ENCODE peak calls at places on chromosomes 3 and 15, in seven cellular contexts. B is thyroid gland, V is uterus, T is SJCRH30, S is ovary, P is small intestine, H is mesendoderm. R is an unnamed sample.

GRCh38 chr3:30124435-30125390 is 481.7 kb upstream of the TGFBR2 start:
- DNase-seq in V (no peak), P (peak; percentile 29), B (peak; percentile 86), S (no peak), H (peak; percentile 76), T (peak; percentile 4), R (no peak)

GRCh38 chr3:27666708-27667107 is 55.4 kb downstream of the EOMES start:
- DNase-seq in S (peak; percentile 48), T (peak; percentile 70), V (peak; percentile 19), H (peak; percentile 90), B (peak; percentile 5), P (no peak), R (peak; percentile 36)

GRCh38 chr3:80285370-80285769 is 517.6 kb upstream of the ROBO1 start:
- DNase-seq in S (no peak), P (no peak), H (no peak), V (no peak), B (no peak), T (no peak), R (no peak)

GRCh38 chr3:120793601-120794000 is 51.1 kb downstream of the GTF2E1 start:
- DNase-seq in V (no peak), P (no peak), H (no peak), T (no peak), S (no peak), B (no peak), R (no peak)

GRCh38 chr3:52106951-52107611 is 47.1 kb downstream of the POC1A start:
- DNase-seq in B (no peak), S (no peak), P (no peak), T (no peak), V (no peak), H (no peak), R (no peak)

GRCh38 chr3:139260793-139261736 is 82.8 kb upstream of the MRPS22 start:
- DNase-seq in H (no peak), T (no peak), P (no peak), B (no peak), S (no peak), V (no peak), R (no peak)

GRCh38 chr3:12461097-12461649 is 23.1 kb upstream of the TSEN2 start:
- DNase-seq in S (no peak), H (no peak), B (no peak), P (no peak), T (no peak), V (no peak), R (no peak)

GRCh38 chr3:80537680-80538079 is 769.9 kb upstream of the ROBO1 start:
- DNase-seq in B (no peak), H (no peak), T (no peak), S (no peak), V (no peak), P (no peak), R (no peak)

GRCh38 chr3:190825389-190826016 is 37.0 kb downstream of the GMNC start:
- DNase-seq in B (no peak), P (no peak), T (no peak), S (no peak), V (no peak), H (no peak), R (no peak)

GRCh38 chr15:62326460-62327011 is 161.5 kb upstream of the C2CD4B start:
- DNase-seq in P (no peak), T (no peak), H (no peak), S (no peak), V (no peak), B (no peak), R (no peak)

GRCh38 chr15:89406756-89407650 is 72.4 kb upstream of the POLG start:
- DNase-seq in P (no peak), V (no peak), H (peak; percentile 65), S (no peak), T (no peak), B (no peak), R (no peak)

GRCh38 chr3:100868894-100869293 is 124.3 kb downstream of the ABI3BP start:
- DNase-seq in B (no peak), P (no peak), T (no peak), V (no peak), S (no peak), H (no peak), R (no peak)

GRCh38 chr3:65996605-65997004 is 42.1 kb downstream of the MAGI1 start:
- DNase-seq in P (no peak), V (no peak), S (no peak), H (peak; percentile 94), B (peak; percentile 22), T (no peak), R (no peak)

GRCh38 chr3:62131620-62132019 is 241.7 kb downstream of the FEZF2 start:
- DNase-seq in V (no peak), P (no peak), H (peak; percentile 40), S (no peak), B (no peak), T (no peak), R (no peak)

GRCh38 chr3:55629432-55629831 is 142.3 kb upstream of the WNT5A start:
- DNase-seq in B (peak; percentile 38), H (no peak), V (no peak), T (no peak), S (peak; percentile 37), P (no peak), R (no peak)

GRCh38 chr3:132283440-132283839 is 33.8 kb upstream of the ACP3 start:
- DNase-seq in S (no peak), V (no peak), T (no peak), P (no peak), H (peak; percentile 55), B (no peak), R (no peak)

GRCh38 chr15:65869954-65870871 is 922 bp downstream of the RAB11A start:
- DNase-seq in P (peak; percentile 79), V (peak; percentile 26), H (peak; percentile 83), S (no peak), T (peak; percentile 22), B (peak; percentile 63), R (peak; percentile 40)

GRCh38 chr3:162143181-162143580 is 646.6 kb downstream of the OTOL1 start:
- DNase-seq in H (no peak), T (no peak), V (no peak), S (no peak), P (no peak), B (no peak), R (no peak)

GRCh38 chr3:16183601-16184270 is 9.3 kb downstream of the GALNT15 start:
- DNase-seq in S (no peak), P (no peak), V (peak; percentile 39), B (no peak), H (no peak), T (no peak), R (peak; percentile 59)

GRCh38 chr15:29690765-29691475 is 131.3 kb downstream of the TJP1 start:
- DNase-seq in T (no peak), P (no peak), V (no peak), B (no peak), H (no peak), S (no peak), R (no peak)

GRCh38 chr3:179260949-179261765 is 10.2 kb upstream of the KCNMB3 start:
- DNase-seq in S (peak; percentile 79), T (peak; percentile 66), V (peak; percentile 78), H (peak; percentile 59), P (peak; percentile 66), B (peak; percentile 81), R (peak; percentile 90)

GRCh38 chr3:42680256-42680655 is 5.1 kb upstream of the KLHL40 start:
- DNase-seq in B (no peak), S (no peak), T (no peak), P (no peak), H (no peak), V (no peak), R (no peak)

GRCh38 chr3:104610730-104611652 is 755.7 kb upstream of the ALCAM start:
- DNase-seq in P (no peak), V (no peak), S (no peak), B (no peak), H (no peak), T (no peak), R (no peak)

GRCh38 chr3:20561166-20561565 is 375.2 kb upstream of the SGO1 start:
- DNase-seq in B (no peak), T (no peak), P (no peak), S (no peak), H (no peak), V (no peak), R (no peak)

GRCh38 chr3:112126501-112126900 is 6.5 kb downstream of the GCSAM start:
- DNase-seq in H (peak; percentile 96), T (peak; percentile 30), V (no peak), P (no peak), B (no peak), S (no peak), R (no peak)

GRCh38 chr3:104582092-104582491 is 784.6 kb upstream of the ALCAM start:
- DNase-seq in T (no peak), V (no peak), B (no peak), S (no peak), H (no peak), P (no peak), R (no peak)

GRCh38 chr15:64422697-64423096 is 35.1 kb downstream of the TRIP4 start:
- DNase-seq in H (no peak), T (no peak), P (no peak), V (no peak), B (no peak), S (no peak), R (no peak)

GRCh38 chr15:64426845-64427465 is 33.4 kb upstream of the ZNF609 start:
- DNase-seq in T (no peak), V (no peak), P (peak; percentile 13), H (peak; percentile 10), S (no peak), B (no peak), R (no peak)

GRCh38 chr15:64429448-64429847 is 30.9 kb upstream of the ZNF609 start:
- DNase-seq in S (no peak), T (no peak), P (no peak), B (no peak), H (no peak), V (no peak), R (no peak)

DNA sequence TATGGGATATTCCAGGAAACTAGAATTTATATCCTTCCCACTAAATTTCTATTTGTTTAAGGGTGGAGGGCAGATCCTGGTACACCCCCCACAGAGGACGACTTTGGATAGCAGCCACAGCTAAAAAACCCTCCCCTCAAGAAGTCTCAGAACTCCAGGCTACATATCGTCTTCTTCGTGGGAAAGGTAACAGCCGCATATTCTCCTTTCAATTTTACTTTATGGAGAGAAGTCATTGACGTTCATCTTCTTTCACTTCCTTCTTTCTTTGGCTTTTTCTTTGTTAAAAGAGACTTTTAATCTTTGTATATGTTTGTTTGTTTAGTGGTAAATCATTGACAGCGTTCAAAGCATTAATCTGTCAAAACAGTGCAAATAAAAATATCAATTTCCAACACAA is 36.3 kb downstream of the TRIP4 start:
- DNase-seq in P (no peak), V (no peak), T (no peak), B (no peak), S (no peak), H (no peak), R (no peak)
- H3K36me3 ChIP-seq in P (peaks cover 12% of the 10 kb centered on the region), V (peaks cover 2% of the 10 kb centered on the region), T (peaks cover 17% of the 10 kb centered on the region), B (peaks cover 25% of the 10 kb centered on the region), S (no peaks in the 10 kb centered on the region), H (no peaks in the 10 kb centered on the region), R (peaks cover 20% of the 10 kb centered on the region)

GRCh38 chr3:71658131-71658530 is 67.1 kb downstream of the EIF4E3 start:
- DNase-seq in S (peak; percentile 68), P (no peak), T (no peak), V (peak; percentile 74), B (peak; percentile 97), H (no peak), R (peak; percentile 91)
- H3K4me3 ChIP-seq in S (no peak overlapping the region), P (no peak overlapping the region), T (no peak overlapping the region), V (no peak overlapping the region), B (no peak overlapping the region), H (no peak overlapping the region), R (no peak overlapping the region)

GRCh38 chr3:44109997-44110396 is 131.7 kb upstream of the TOPAZ1 start:
- DNase-seq in V (no peak), T (no peak), S (no peak), B (no peak), P (no peak), H (no peak), R (no peak)
- H3K27me3 ChIP-seq in V (no peaks in the 10 kb centered on the region), T (no peaks in the 10 kb centered on the region), S (no peaks in the 10 kb centered on the region), B (no peaks in the 10 kb centered on the region), P (peaks cover 4% of the 10 kb centered on the region), H (no peaks in the 10 kb centered on the region), R (no peaks in the 10 kb centered on the region)

GRCh38 chr15:52667597-52667996 is 11.6 kb downstream of the ATOSA start:
- DNase-seq in S (no peak), T (no peak), V (no peak), B (no peak), P (no peak), H (no peak), R (no peak)
- H3K36me3 ChIP-seq in S (no peaks in the 10 kb centered on the region), T (no peaks in the 10 kb centered on the region), V (no peaks in the 10 kb centered on the region), B (peaks cover 29% of the 10 kb centered on the region), P (peaks cover 21% of the 10 kb centered on the region), H (no peaks in the 10 kb centered on the region), R (peaks cover 11% of the 10 kb centered on the region)

R was measured in MG63.